ENCODE peak calls at places on chromosomes 7 and 10, in four cellular contexts. Y is brain microvascular endothelial cell, C is upper lobe of left lung, D is lung. A is an unnamed sample.

GRCh38 chr10:104317195-104318095 is 20.8 kb downstream of the ITPRIP start:
- DNase-seq in Y (peak), D (no peak), C (no peak), A (no peak)

GRCh38 chr10:70858759-70859158 is 29.6 kb downstream of the PCBD1 start:
- DNase-seq in Y (no peak), C (no peak), D (no peak), A (no peak)

GRCh38 chr10:121070257-121070656 is 219.1 kb downstream of the WDR11 start:
- DNase-seq in D (no peak), C (no peak), Y (no peak), A (no peak)

GRCh38 chr10:107614939-107615665 is 450.6 kb upstream of the SORCS1 start:
- DNase-seq in C (no peak), Y (peak), D (no peak), A (no peak)

GRCh38 chr7:81515009-81515408 is 254.8 kb downstream of the HGF start:
- DNase-seq in D (no peak), Y (no peak), C (no peak), A (no peak)

GRCh38 chr10:37737336-37737735 is 120.1 kb downstream of the ZNF248 start:
- DNase-seq in D (no peak), Y (no peak), C (peak), A (no peak)

GRCh38 chr7:22561356-22561755 is 61.4 kb upstream of the STEAP1B start:
- DNase-seq in Y (peak), D (peak), C (peak), A (peak)

GRCh38 chr7:130281227-130281626 is 11.7 kb upstream of the CPA4 start:
- DNase-seq in D (no peak), C (no peak), Y (no peak), A (no peak)

GRCh38 chr10:5961405-5962100 is 15.8 kb downstream of the IL15RA start:
- DNase-seq in C (peak), Y (no peak), D (no peak), A (no peak)

GRCh38 chr10:58280982-58281752 is 12.2 kb downstream of the CISD1 start:
- DNase-seq in D (no peak), Y (no peak), C (no peak), A (no peak)

GRCh38 chr7:154795014-154795413 is 207.9 kb downstream of the PAXIP1 start:
- DNase-seq in C (no peak), D (no peak), Y (no peak), A (no peak)

GRCh38 chr10:129322872-129323271 is 144.2 kb upstream of the MGMT start:
- DNase-seq in C (no peak), Y (no peak), D (no peak), A (no peak)

GRCh38 chr7:156935250-156935649 is 14.3 kb upstream of the NOM1 start:
- DNase-seq in D (no peak), C (no peak), Y (no peak), A (no peak)

GRCh38 chr10:110016037-110016436 is 8.3 kb downstream of the ADD3 start:
- DNase-seq in Y (no peak), D (no peak), C (no peak), A (no peak)

GRCh38 chr10:112622786-112623185 is 175.8 kb downstream of the VTI1A start:
- DNase-seq in Y (no peak), C (no peak), D (no peak), A (no peak)

GRCh38 chr7:138720286-138720685 is 19.1 kb upstream of the SVOPL start:
- DNase-seq in Y (peak), C (no peak), D (no peak), A (no peak)

GRCh38 chr10:68560916-68561691 is 967 bp downstream of the TET1 start:
- DNase-seq in C (peak), D (no peak), Y (no peak), A (peak)

DNA sequence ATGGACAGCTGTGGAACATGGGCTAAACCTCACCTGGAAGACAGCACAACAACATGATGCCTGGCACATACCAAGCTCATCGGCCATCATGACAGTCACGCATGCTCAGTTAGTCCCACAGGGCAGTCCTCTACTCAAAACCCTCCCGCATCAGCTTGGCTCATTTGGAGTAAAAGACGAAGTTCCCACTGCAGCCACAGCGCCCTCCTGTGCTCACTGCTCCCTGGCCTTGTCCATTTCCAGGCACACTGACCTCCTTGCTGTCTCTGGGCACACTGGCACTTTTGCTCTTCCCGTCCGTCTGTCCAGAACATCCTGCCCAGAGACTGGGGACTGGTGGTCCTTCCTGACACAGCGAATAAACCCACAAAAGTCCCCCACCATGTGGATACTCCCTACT is 66.2 kb downstream of the LARP4B start:
- DNase-seq in C (no peak), Y (no peak), D (no peak), A (no peak)
- TF ChIP-seq CTCF in C (no peak), Y (peak), D (no peak), A (no peak)

DNA sequence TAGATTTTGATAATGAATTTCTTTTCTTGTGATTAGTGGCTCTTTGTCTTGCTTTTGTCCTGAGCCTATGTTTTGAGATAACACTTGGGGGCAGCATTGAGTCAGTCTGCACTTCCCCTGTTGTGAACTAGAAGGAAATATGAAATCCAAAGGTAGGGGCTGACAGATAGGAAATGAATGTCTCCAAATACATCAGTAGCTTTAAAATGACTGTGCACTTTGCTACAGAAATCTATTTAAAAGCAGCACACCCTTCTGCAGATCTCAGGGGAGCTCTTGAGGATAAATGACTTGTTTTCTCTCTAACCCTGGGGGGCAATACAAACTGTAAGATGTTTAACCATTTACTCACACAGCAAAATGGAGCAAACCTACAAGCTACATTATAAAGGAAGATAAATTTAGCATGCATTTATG is 176.0 kb upstream of the MYO3A start:
- DNase-seq in Y (peak), D (no peak), C (no peak), A (no peak)
- TF ChIP-seq CTCF in Y (no peak), D (peak), C (peak), A (peak)

GRCh38 chr7:112895996-112896395 is 105.8 kb upstream of the TMEM168 start:
- DNase-seq in Y (no peak), D (no peak), C (peak), A (no peak)

GRCh38 chr7:112897839-112898431 is 107.7 kb upstream of the TMEM168 start:
- DNase-seq in D (no peak), Y (no peak), C (no peak), A (no peak)

DNA sequence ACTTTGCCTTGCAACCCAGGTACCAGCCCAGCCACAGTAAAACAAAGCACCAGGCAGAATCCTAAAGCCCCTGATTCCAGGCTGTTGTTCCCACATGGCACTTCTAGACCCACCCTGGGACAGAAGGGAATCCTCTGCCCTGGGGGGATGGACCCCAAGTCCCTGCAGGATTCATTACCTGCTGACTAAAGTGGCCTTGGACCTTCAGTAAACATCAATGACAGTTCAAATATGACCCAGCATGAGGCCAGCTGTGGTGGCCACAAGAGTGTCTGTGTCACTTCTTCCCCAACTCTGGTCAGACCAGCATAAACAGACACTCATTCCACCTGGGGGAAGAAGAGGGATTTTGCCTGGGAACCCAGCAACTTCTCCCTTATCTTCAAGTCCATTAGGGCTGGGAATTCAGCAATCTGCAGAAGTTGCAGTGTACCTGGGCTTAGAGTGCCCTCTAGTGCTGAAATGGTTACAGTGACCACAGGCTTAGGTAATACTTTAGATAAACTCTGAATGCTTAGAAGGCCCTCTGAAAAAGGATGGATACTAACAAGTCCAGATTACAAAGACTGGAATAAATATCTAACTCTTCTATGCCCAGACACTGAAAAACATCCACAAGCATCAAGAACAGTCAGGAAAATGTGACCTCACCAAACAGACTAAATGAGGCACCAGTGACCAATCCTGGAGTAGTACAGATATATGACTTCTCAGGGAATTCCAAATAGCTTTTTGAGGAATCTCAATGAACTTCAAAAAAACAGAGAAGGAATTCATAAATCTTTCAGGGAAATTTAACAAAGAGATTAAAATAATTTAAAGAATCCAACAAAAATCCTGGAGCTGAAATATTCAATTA is 108.5 kb upstream of the TMEM168 start:
- DNase-seq in D (peak), Y (peak), C (no peak), A (no peak)
- TF ChIP-seq CTCF in D (peak), Y (peak), C (peak), A (no peak)

GRCh38 chr10:125217986-125218675 is 57.8 kb upstream of the CTBP2 start:
- DNase-seq in Y (no peak), C (no peak), D (no peak), A (no peak)
- TF ChIP-seq CTCF in Y (peak), C (no peak), D (no peak), A (no peak)

GRCh38 chr10:123166618-123167017 is 12.4 kb downstream of the BUB3 start:
- DNase-seq in Y (no peak), C (no peak), D (no peak), A (no peak)

GRCh38 chr10:123160311-123160980 is 6.2 kb downstream of the BUB3 start:
- DNase-seq in C (no peak), Y (no peak), D (no peak), A (no peak)

GRCh38 chr10:123170961-123171360 is 16.8 kb downstream of the BUB3 start:
- DNase-seq in D (no peak), C (no peak), Y (no peak), A (no peak)

DNA sequence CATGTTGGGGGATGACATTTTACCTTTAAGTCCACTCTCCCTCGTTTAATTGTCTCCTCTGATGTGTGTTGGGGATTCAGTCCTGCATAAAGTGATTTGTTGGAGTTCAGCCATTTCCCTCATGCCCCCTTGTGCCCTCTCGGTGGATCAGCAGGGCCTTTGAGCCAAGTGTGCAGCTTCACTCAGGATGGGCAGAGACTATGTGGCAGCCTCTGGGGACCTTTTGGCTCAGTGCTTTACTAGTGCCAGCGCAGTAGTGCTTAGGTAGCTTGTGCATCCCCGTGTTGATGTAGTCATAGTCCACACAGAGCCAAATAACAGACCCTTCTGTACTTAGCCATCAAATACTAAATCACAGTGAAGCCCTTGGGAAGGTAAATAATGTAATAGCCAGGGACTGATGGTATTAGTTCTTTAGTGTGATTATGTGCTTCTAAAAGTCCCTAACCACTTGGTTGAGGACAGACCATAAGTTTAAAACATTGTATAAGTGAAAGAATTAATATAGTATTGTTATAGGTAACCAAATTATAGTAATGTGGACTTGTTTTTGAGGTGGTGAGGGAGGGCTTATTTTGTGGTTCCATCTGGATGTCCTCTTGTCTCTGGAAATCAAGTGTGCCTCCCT is 11.4 kb downstream of the BUB3 start:
- DNase-seq in Y (no peak), C (no peak), D (no peak), A (no peak)
- TF ChIP-seq CTCF in Y (peak), C (no peak), D (no peak), A (no peak)

GRCh38 chr7:98921608-98922372 is 43.5 kb downstream of the TRRAP start:
- DNase-seq in D (no peak), Y (no peak), C (no peak), A (no peak)
- TF ChIP-seq CTCF in D (no peak), Y (no peak), C (no peak), A (no peak)

DNA sequence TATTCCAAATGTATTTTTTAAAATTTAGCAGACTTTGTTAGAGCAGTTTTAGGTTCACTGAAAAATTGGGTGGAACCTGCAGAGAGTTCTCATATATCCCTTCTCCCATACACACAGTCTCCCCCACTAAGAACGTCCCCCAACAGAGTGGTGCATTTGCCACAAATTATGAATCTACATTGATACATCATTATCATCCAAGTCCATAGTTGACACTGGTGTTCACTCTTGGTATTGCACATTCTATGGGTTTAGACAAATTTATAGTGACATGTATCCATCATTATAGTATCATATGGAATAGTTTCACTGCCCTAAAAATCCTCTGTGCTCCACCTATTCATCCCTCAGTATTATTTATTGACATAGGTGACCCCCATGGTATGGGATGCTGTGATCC is 97.3 kb upstream of the AFAP1L2 start:
- DNase-seq in Y (no peak), D (no peak), C (no peak), A (no peak)
- TF ChIP-seq CTCF in Y (peak), D (no peak), C (no peak), A (peak)

DNA sequence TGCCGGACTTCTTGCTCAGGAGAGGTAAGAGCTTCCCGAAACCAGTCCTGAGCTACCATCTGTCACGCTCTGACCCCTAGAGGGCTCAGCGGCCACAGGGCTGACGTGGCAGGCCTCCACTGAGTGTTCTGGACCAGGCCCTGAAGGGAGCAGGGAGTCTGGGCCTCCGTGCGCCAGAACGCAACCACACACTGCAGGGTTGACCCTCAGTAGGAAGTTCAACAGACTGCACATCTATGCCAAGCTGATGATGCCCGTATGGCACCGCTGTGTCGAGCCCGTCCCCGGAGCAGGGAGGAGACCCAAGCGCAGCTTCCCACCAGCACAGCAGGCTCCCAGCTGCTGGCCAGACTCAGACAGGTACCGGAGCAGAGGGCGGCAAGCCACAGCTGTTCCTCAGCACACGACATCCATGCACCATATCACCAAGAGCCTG is 39.2 kb downstream of the CAMK2B start:
- DNase-seq in C (peak), D (no peak), Y (no peak), A (no peak)
- TF ChIP-seq CTCF in C (no peak), D (no peak), Y (no peak), A (no peak)

GRCh38 chr7:70240873-70241272 is 642.6 kb downstream of the AUTS2 start:
- DNase-seq in C (no peak), Y (no peak), D (no peak), A (no peak)

GRCh38 chr7:70241776-70242175 is 643.5 kb downstream of the AUTS2 start:
- DNase-seq in C (no peak), D (no peak), Y (no peak), A (no peak)

GRCh38 chr7:70243443-70243842 is 645.2 kb downstream of the AUTS2 start:
- DNase-seq in Y (no peak), C (no peak), D (no peak), A (no peak)

GRCh38 chr7:70239930-70240329 is 641.7 kb downstream of the AUTS2 start:
- DNase-seq in C (no peak), D (no peak), Y (no peak), A (no peak)

GRCh38 chr7:70238171-70238575 is 639.9 kb downstream of the AUTS2 start:
- DNase-seq in D (no peak), Y (no peak), C (no peak), A (no peak)
- TF ChIP-seq CTCF in D (no peak), Y (no peak), C (no peak), A (no peak)